ENCODE peak calls at places on chromosomes 3 and 15, in ten cellular contexts. U is A673, X is PC-3, I is HCT116, O is fibroblast of lung, K is neural progenitor cell, L is GM23248, E is PC-9, V is endothelial cell of umbilical vein, A is GM23338. F is an unnamed sample.
A peak's percentile ranks its signal among the peaks of the same experiment; 100 is the strongest.

GRCh38 chr3:189554868-189555557 is 76.2 kb upstream of the TP63 start:
- DNase-seq in U (no peak), X (no peak), I (no peak), O (no peak), K (no peak), L (no peak), E (peak; percentile 15), V (no peak), A (no peak), F (no peak)

GRCh38 chr3:150329408-150329807 is 78.7 kb upstream of the TSC22D2 start:
- DNase-seq in U (no peak), X (no peak), I (no peak), O (peak; percentile 9), K (no peak), L (no peak), E (no peak), V (no peak), A (no peak), F (no peak)

GRCh38 chr15:71748327-71748726 is 62.0 kb upstream of the NR2E3 start:
- DNase-seq in U (no peak), X (peak; percentile 95), I (peak; percentile 62), O (peak; percentile 88), K (no peak), L (peak; percentile 23), E (no peak), V (no peak), A (no peak), F (no peak)

GRCh38 chr15:88401972-88402656 is 65.1 kb downstream of the MRPL46 start:
- DNase-seq in U (peak; percentile 26), X (no peak), I (no peak), O (no peak), K (peak; percentile 68), L (peak; percentile 48), E (no peak), V (no peak), A (peak; percentile 23), F (peak; percentile 43)

GRCh38 chr15:55403531-55403930 is 4.6 kb downstream of the CCPG1 start:
- DNase-seq in U (peak; percentile 49), X (no peak), I (no peak), O (peak; percentile 50), K (no peak), L (peak; percentile 49), E (peak; percentile 48), V (peak; percentile 61), A (no peak), F (peak; percentile 7)

GRCh38 chr3:153640689-153641308 is 478.8 kb downstream of the RAP2B start:
- DNase-seq in U (no peak), X (no peak), I (no peak), O (no peak), K (peak; percentile 2), L (no peak), E (no peak), V (no peak), A (peak; percentile 49), F (peak; percentile 80)

GRCh38 chr3:176513604-176514003 is 683.7 kb downstream of the TBL1XR1 start:
- DNase-seq in U (no peak), X (no peak), I (no peak), O (no peak), K (peak; percentile 14), L (no peak), E (no peak), V (no peak), A (peak; percentile 41), F (no peak)

GRCh38 chr3:64954995-64955636 is 267.3 kb upstream of the ADAMTS9 start:
- DNase-seq in U (peak; percentile 11), X (no peak), I (no peak), O (peak; percentile 1), K (no peak), L (no peak), E (no peak), V (peak; percentile 96), A (no peak), F (no peak)

GRCh38 chr15:58441376-58442070 is 9.7 kb downstream of the LIPC start:
- DNase-seq in U (no peak), X (peak; percentile 71), I (no peak), O (peak; percentile 90), K (no peak), L (peak; percentile 89), E (peak; percentile 68), V (peak; percentile 50), A (no peak), F (no peak)

GRCh38 chr3:69740103-69741021 is 1.1 kb downstream of the MITF start:
- DNase-seq in U (no peak), X (peak; percentile 51), I (no peak), O (no peak), K (peak; percentile 45), L (peak; percentile 24), E (peak; percentile 38), V (no peak), A (peak; percentile 88), F (peak; percentile 77)

DNA sequence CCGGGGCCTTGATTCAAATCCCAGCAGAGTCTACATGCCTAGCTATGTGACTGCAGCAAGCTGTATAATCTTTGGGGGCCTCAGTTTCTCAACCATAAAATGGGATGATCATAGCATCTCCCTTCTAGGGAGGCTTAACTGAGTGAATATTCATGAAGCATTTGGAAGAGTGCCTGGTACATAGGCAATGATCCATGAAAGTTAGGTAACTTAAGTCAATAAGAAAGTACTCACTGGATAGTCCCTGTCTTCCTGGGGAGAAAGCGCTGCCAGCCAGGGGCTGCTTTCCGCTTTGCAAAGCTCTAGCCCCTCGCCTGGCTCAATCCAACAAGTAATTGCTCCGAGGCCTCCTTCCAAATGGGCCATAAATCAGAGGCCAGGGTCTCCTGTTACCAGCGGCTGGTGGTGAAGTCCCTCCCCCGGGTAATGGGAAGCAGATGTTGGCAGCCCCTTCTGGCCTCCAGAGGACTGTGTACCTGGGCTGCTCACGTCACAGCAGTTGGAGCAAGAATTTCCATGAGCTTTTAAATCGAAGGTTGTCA is 521.9 kb upstream of the PROK2 start:
- DNase-seq in U (peak; percentile 88), X (peak; percentile 26), I (no peak), O (peak; percentile 27), K (peak; percentile 41), L (no peak), E (no peak), V (peak; percentile 26), A (peak; percentile 41), F (peak; percentile 78)
- H3K27ac ChIP-seq in U (no peak overlapping the region), X (no peak overlapping the region), I (no peak overlapping the region), O (no peak overlapping the region), K (no peak overlapping the region), L (no peak overlapping the region), E (no peak overlapping the region), V (no peak overlapping the region), A (no peak overlapping the region), F (peak overlapping the region; percentile 61)

GRCh38 chr3:134407247-134407640 is 33.0 kb upstream of the AMOTL2 start:
- DNase-seq in U (no peak), X (no peak), I (no peak), O (peak; percentile 21), K (no peak), L (peak; percentile 67), E (no peak), V (no peak), A (peak; percentile 47), F (no peak)

GRCh38 chr3:134409041-134409440 is 34.8 kb upstream of the AMOTL2 start:
- DNase-seq in U (no peak), X (no peak), I (no peak), O (no peak), K (no peak), L (no peak), E (no peak), V (no peak), A (no peak), F (no peak)

GRCh38 chr3:134404366-134404885 is 30.2 kb upstream of the AMOTL2 start:
- DNase-seq in U (no peak), X (no peak), I (no peak), O (peak; percentile 24), K (no peak), L (no peak), E (no peak), V (no peak), A (no peak), F (no peak)

GRCh38 chr3:134406331-134407246 is 32.3 kb upstream of the AMOTL2 start:
- DNase-seq in U (no peak), X (no peak), I (no peak), O (peak; percentile 14), K (peak; percentile 93), L (peak; percentile 34), E (no peak), V (peak; percentile 28), A (peak; percentile 91), F (peak; percentile 48)
- TF ChIP-seq EZH2 in U (peak; percentile 37), X (no peak), I (no peak), O (no peak), K (peak; percentile 47), L (no peak), E (no peak), V (no peak), A (no peak), F (peak; percentile 57)

GRCh38 chr3:71075481-71075880 is 508.0 kb downstream of the FOXP1 start:
- DNase-seq in U (no peak), X (no peak), I (no peak), O (peak; percentile 45), K (no peak), L (no peak), E (no peak), V (no peak), A (no peak), F (no peak)

GRCh38 chr3:71072288-71072687 is 511.2 kb downstream of the FOXP1 start:
- DNase-seq in U (no peak), X (no peak), I (no peak), O (no peak), K (no peak), L (peak; percentile 22), E (no peak), V (no peak), A (no peak), F (no peak)

GRCh38 chr3:71076361-71076997 is 507.0 kb downstream of the FOXP1 start:
- DNase-seq in U (no peak), X (no peak), I (no peak), O (peak; percentile 67), K (no peak), L (peak; percentile 79), E (no peak), V (no peak), A (no peak), F (no peak)

GRCh38 chr3:71077070-71077469 is 506.5 kb downstream of the FOXP1 start:
- DNase-seq in U (no peak), X (no peak), I (no peak), O (no peak), K (no peak), L (no peak), E (no peak), V (no peak), A (no peak), F (no peak)

GRCh38 chr3:71074416-71074815 is 509.1 kb downstream of the FOXP1 start:
- DNase-seq in U (no peak), X (peak; percentile 43), I (no peak), O (peak; percentile 45), K (no peak), L (peak; percentile 67), E (no peak), V (no peak), A (no peak), F (no peak)
- H3K4me1 ChIP-seq in U (peaks cover 19% of the 10 kb centered on the region), X (peaks cover 35% of the 10 kb centered on the region), I (no peaks in the 10 kb centered on the region), O (peaks cover 14% of the 10 kb centered on the region), K (peaks cover 34% of the 10 kb centered on the region), L (peaks cover 24% of the 10 kb centered on the region), E (no peaks in the 10 kb centered on the region), V (peaks cover 15% of the 10 kb centered on the region), A (peaks cover 31% of the 10 kb centered on the region), F (peaks cover 44% of the 10 kb centered on the region)

DNA sequence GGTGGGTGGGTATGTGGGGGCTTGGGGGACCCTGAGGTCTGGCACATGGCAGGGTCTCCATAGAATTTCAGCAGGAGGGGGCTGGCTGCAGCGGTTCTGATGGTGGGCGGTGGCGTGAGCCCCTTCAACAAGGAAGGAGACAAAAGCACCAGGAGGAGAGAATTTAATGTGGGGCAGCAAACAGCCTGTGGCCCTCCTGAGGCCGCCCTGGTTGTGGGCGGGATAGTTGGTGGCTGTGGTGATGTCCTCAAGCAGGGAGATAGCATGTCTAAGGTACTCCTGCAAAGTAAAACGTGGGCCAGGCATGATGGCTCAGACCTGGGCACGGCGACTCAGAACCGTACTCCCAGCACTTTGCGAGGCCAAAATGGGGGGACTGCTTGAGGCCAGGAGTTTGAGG is 94.0 kb downstream of the LRRK1 start:
- DNase-seq in U (no peak), X (no peak), I (no peak), O (no peak), K (no peak), L (no peak), E (no peak), V (no peak), A (no peak), F (no peak)
- H3K27ac ChIP-seq in U (no peak overlapping the region), X (no peak overlapping the region), I (no peak overlapping the region), O (no peak overlapping the region), K (no peak overlapping the region), L (no peak overlapping the region), E (no peak overlapping the region), V (no peak overlapping the region), A (no peak overlapping the region), F (no peak overlapping the region)

F was measured in hepatocyte.